ENCODE peak calls at places on chromosomes 4 and X, in seven cellular contexts. W, Z, R, C, F, P and K are unnamed samples.

GRCh38 chr4:137531121-137531520 is 1.2 kb downstream of the PCDH18 start:
- DNase-seq in W (no peak), C (peak), F (peak), Z (no peak), R (peak), P (peak), K (no peak)

GRCh38 chr4:80577991-80578390 is 242.5 kb downstream of the CFAP299 start:
- DNase-seq in F (no peak), W (no peak), C (no peak), P (no peak), Z (no peak), R (no peak), K (no peak)

GRCh38 chr4:22021116-22021515 is 72.5 kb upstream of the KCNIP4 start:
- DNase-seq in Z (no peak), P (no peak), C (peak), R (no peak), F (no peak), W (no peak), K (no peak)

GRCh38 chrX:39492495-39493162 is 605.1 kb downstream of the BCOR start:
- DNase-seq in F (no peak), Z (no peak), R (no peak), W (peak), C (no peak), P (no peak), K (no peak)

GRCh38 chr4:61401771-61402170 is 201.6 kb downstream of the ADGRL3 start:
- DNase-seq in Z (no peak), R (no peak), F (no peak), P (no peak), C (no peak), W (no peak), K (no peak)

GRCh38 chrX:40809210-40809609 is 73.9 kb upstream of the MED14 start:
- DNase-seq in F (no peak), C (peak), Z (no peak), R (peak), P (no peak), W (no peak), K (no peak)

GRCh38 chr4:143336828-143337599 is at the start of gene GAB1:
- DNase-seq in Z (peak), W (no peak), C (peak), P (peak), R (peak), F (peak), K (peak)

GRCh38 chr4:156594619-156595018 is 377.0 kb downstream of the PDGFC start:
- DNase-seq in W (no peak), R (no peak), Z (peak), C (peak), F (no peak), P (no peak), K (no peak)

GRCh38 chrX:19840899-19841648 is 46.3 kb downstream of the SH3KBP1 start:
- DNase-seq in C (peak), P (no peak), F (peak), Z (no peak), R (no peak), W (peak), K (peak)

GRCh38 chrX:12771445-12772069 is 19.7 kb upstream of the PRPS2 start:
- DNase-seq in F (peak), Z (peak), P (peak), C (peak), R (peak), W (peak), K (no peak)

GRCh38 chrX:33831211-33831610 is 300.9 kb downstream of the FAM47A start:
- DNase-seq in R (no peak), P (no peak), C (no peak), W (no peak), Z (no peak), F (no peak), K (no peak)

GRCh38 chr4:113683143-113683542 is 78.4 kb downstream of the CAMK2D start:
- DNase-seq in W (peak), F (no peak), Z (no peak), P (no peak), R (no peak), C (no peak), K (no peak)

GRCh38 chrX:97616883-97617510 is 733.3 kb downstream of the RPA4 start:
- DNase-seq in R (peak), F (no peak), P (no peak), C (peak), W (peak), Z (no peak), K (peak)

GRCh38 chr4:161717084-161717483 is 446.7 kb downstream of the FSTL5 start:
- DNase-seq in F (no peak), R (no peak), P (no peak), Z (no peak), C (no peak), W (no peak), K (no peak)

GRCh38 chrX:69109706-69110635 is 55.3 kb downstream of the PJA1 start:
- DNase-seq in P (no peak), F (peak), W (no peak), C (peak), R (peak), Z (no peak), K (no peak)

GRCh38 chrX:27680726-27681125 is 90.6 kb downstream of the DCAF8L2 start:
- DNase-seq in R (peak), W (no peak), Z (no peak), F (no peak), C (peak), P (no peak), K (no peak)

GRCh38 chr4:41795796-41796195 is 47.3 kb upstream of the PHOX2B start:
- DNase-seq in Z (no peak), P (peak), W (no peak), R (no peak), F (no peak), C (no peak), K (no peak)

GRCh38 chr4:52752921-52753320 is 1.7 kb upstream of the ERVMER34-1 start:
- DNase-seq in P (no peak), C (no peak), F (no peak), R (no peak), W (no peak), Z (no peak), K (no peak)

GRCh38 chr4:20589436-20589835 is 110.8 kb upstream of the PACRGL start:
- DNase-seq in C (no peak), R (no peak), W (no peak), F (peak), P (no peak), Z (peak), K (no peak)

GRCh38 chr4:129327637-129328036 is 231.7 kb downstream of the C4orf33 start:
- DNase-seq in F (no peak), P (no peak), Z (no peak), R (no peak), C (no peak), W (no peak), K (no peak)

GRCh38 chr4:112514449-112515277 is 1.3 kb downstream of the NEUROG2 start:
- DNase-seq in C (no peak), R (no peak), W (no peak), P (peak), Z (no peak), F (peak), K (no peak)

GRCh38 chr4:152265149-152265621 is 270.7 kb downstream of the FBXW7 start:
- DNase-seq in W (no peak), C (peak), P (no peak), Z (no peak), R (peak), F (no peak), K (peak)

GRCh38 chrX:11787564-11787963 is 29.5 kb downstream of the MSL3 start:
- DNase-seq in Z (peak), R (peak), P (peak), C (peak), F (peak), W (no peak), K (peak)

GRCh38 chr4:41763741-41764140 is 15.2 kb upstream of the PHOX2B start:
- DNase-seq in C (no peak), Z (no peak), P (no peak), W (no peak), R (no peak), F (no peak), K (no peak)

GRCh38 chr4:3497554-3498389 is 34.5 kb downstream of the LRPAP1 start:
- DNase-seq in Z (no peak), R (no peak), F (no peak), W (no peak), C (no peak), P (no peak), K (no peak)

GRCh38 chrX:123860506-123860840 is 620 bp downstream of the XIAP start:
- DNase-seq in Z (peak), F (no peak), C (no peak), P (peak), R (no peak), W (peak), K (peak)

GRCh38 chr4:109418588-109418987 is 15.0 kb upstream of the SEC24B start:
- DNase-seq in C (no peak), R (no peak), Z (no peak), P (no peak), F (no peak), W (no peak), K (no peak)

GRCh38 chr4:40196260-40196659 is 571 bp upstream of the RHOH start:
- DNase-seq in P (no peak), W (no peak), C (no peak), Z (no peak), R (no peak), F (no peak), K (no peak)

GRCh38 chr4:110503588-110504435 is 27.9 kb downstream of the ENPEP start:
- DNase-seq in F (no peak), R (peak), Z (no peak), W (no peak), C (peak), P (no peak), K (no peak)

GRCh38 chr4:8695237-8696219 is 103.0 kb downstream of the CPZ start:
- DNase-seq in W (no peak), Z (no peak), F (no peak), R (no peak), C (no peak), P (no peak), K (no peak)

GRCh38 chr4:10275696-10276095 is 159.1 kb upstream of the WDR1 start:
- DNase-seq in R (no peak), C (no peak), Z (no peak), W (no peak), P (no peak), F (no peak), K (no peak)

GRCh38 chr4:75598390-75598789 is 31.9 kb downstream of the CDKL2 start:
- DNase-seq in R (peak), Z (no peak), C (peak), P (no peak), F (no peak), W (no peak), K (no peak)

GRCh38 chr4:98493305-98493704 is 165.1 kb downstream of the TSPAN5 start:
- DNase-seq in R (no peak), C (no peak), W (no peak), P (no peak), Z (no peak), F (no peak), K (no peak)

GRCh38 chrX:152899874-152900719 is 2.2 kb downstream of the ZNF185 start:
- DNase-seq in P (no peak), C (no peak), R (no peak), Z (no peak), F (no peak), W (no peak), K (no peak)

GRCh38 chr4:63460075-63460474 is 949.2 kb downstream of the TECRL start:
- DNase-seq in C (no peak), Z (no peak), R (no peak), W (no peak), P (no peak), F (no peak), K (no peak)

DNA sequence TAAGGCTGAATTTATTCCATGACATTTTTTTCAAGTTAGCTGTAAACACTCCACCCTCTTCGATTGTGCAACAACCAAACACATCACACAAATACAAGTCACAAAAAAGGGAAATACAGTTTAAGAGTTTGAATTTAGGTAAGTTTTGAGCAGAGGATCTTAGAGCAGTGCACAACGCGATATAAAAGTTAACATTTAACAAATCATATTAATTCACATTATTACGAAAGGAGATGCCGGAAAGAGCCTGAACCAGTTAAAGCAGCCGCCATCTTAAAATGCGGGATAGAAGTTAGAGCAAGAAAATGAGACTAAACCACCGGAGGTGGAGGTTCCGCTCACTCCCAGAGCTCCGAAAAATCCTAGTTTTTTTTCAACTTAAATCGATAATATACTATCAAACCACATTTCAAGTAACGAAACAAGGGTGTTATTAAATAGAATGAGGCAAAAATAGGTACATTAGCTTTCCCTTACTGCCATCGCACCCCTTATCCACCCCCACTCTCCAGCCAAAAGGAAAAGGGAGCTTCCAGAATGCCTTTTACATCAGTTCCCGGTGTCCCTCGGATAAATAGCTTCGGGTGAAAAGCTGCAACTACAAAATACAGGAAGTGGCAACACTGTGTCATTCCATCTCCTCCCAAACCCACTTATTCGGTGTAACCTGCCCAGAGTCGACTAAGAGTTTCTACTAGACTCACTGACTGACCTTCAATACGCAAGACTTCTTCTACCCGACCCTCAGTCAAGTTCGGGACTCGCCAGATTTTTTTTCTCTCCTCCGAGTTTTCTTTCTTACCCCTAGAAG is 1.9 kb downstream of the UBE2D3 start:
- DNase-seq in R (peak), F (peak), C (peak), Z (peak), P (peak), W (no peak), K (peak)
- H3K9ac ChIP-seq in R (peak), F (peak), C (peak), Z (peak), P (peak), W (peak), K (peak)

GRCh38 chr4:186689476-186689875 is 34.2 kb downstream of the FAT1 start:
- DNase-seq in P (no peak), W (no peak), R (no peak), F (no peak), Z (no peak), C (no peak), K (no peak)

GRCh38 chr4:186691396-186691795 is 32.3 kb downstream of the FAT1 start:
- DNase-seq in R (no peak), P (no peak), F (no peak), C (no peak), Z (no peak), W (no peak), K (no peak)

GRCh38 chr4:186695392-186695791 is 28.3 kb downstream of the FAT1 start:
- DNase-seq in P (no peak), R (no peak), C (no peak), F (no peak), W (no peak), Z (no peak), K (no peak)

GRCh38 chr4:186693894-186694293 is 29.8 kb downstream of the FAT1 start:
- DNase-seq in R (no peak), C (no peak), P (no peak), F (no peak), Z (no peak), W (no peak), K (no peak)

GRCh38 chr4:186693159-186693815 is 30.4 kb downstream of the FAT1 start:
- DNase-seq in Z (peak), C (peak), R (peak), P (no peak), W (no peak), F (no peak), K (no peak)
- H3K9ac ChIP-seq in Z (no peak), C (peak), R (no peak), P (no peak), W (no peak), F (no peak), K (no peak)

GRCh38 chr4:2292679-2293108 is 30.8 kb upstream of the MXD4 start:
- DNase-seq in F (no peak), W (no peak), C (peak), Z (no peak), P (peak), R (peak), K (no peak)

GRCh38 chr4:2290488-2290887 is 28.6 kb upstream of the MXD4 start:
- DNase-seq in Z (no peak), R (no peak), C (no peak), F (no peak), W (no peak), P (no peak), K (no peak)

GRCh38 chr4:2291705-2292651 is 30.1 kb upstream of the MXD4 start:
- DNase-seq in W (no peak), C (no peak), Z (no peak), R (no peak), F (no peak), P (peak), K (no peak)

GRCh38 chr4:2289955-2290333 is 28.0 kb upstream of the MXD4 start:
- DNase-seq in W (no peak), Z (no peak), C (no peak), F (no peak), R (no peak), P (no peak), K (no peak)

GRCh38 chr4:2290974-2291704 is 29.2 kb upstream of the MXD4 start:
- DNase-seq in R (no peak), P (peak), Z (no peak), F (no peak), C (no peak), W (no peak), K (no peak)
- H3K9ac ChIP-seq in R (no peak), P (no peak), Z (no peak), F (no peak), C (no peak), W (no peak), K (no peak)

GRCh38 chrX:2697741-2698294 is 6.7 kb downstream of the CD99 start:
- DNase-seq in P (no peak), Z (no peak), R (peak), C (peak), F (no peak), W (peak), K (no peak)
- H3K9ac ChIP-seq in P (no peak), Z (no peak), R (no peak), C (no peak), F (no peak), W (no peak), K (no peak)

GRCh38 chrX:10474510-10474909 is 145.9 kb downstream of the MID1 start:
- DNase-seq in R (no peak), P (no peak), W (no peak), C (no peak), Z (no peak), F (no peak), K (no peak)
- H3K9ac ChIP-seq in R (no peak), P (no peak), W (no peak), C (no peak), Z (no peak), F (no peak), K (no peak)

GRCh38 chrX:130174051-130174704 is 2.4 kb downstream of the RAB33A start:
- DNase-seq in F (no peak), W (no peak), Z (no peak), P (peak), C (peak), R (peak), K (no peak)
- H3K9ac ChIP-seq in F (no peak), W (peak), Z (no peak), P (peak), C (no peak), R (no peak), K (no peak)

GRCh38 chr4:1984406-1985191 is 24.2 kb downstream of the NELFA start:
- DNase-seq in Z (peak), C (no peak), P (peak), W (no peak), R (no peak), F (no peak), K (no peak)

GRCh38 chr4:1985287-1985686 is 23.5 kb downstream of the NELFA start:
- DNase-seq in F (no peak), W (no peak), R (no peak), Z (no peak), C (no peak), P (no peak), K (no peak)

GRCh38 chr4:1983053-1983845 is 25.5 kb downstream of the NELFA start:
- DNase-seq in Z (peak), R (no peak), C (no peak), F (no peak), W (no peak), P (no peak), K (no peak)

GRCh38 chr4:1982124-1983052 is 26.4 kb downstream of the NELFA start:
- DNase-seq in R (no peak), C (no peak), Z (peak), F (no peak), W (no peak), P (no peak), K (no peak)

DNA sequence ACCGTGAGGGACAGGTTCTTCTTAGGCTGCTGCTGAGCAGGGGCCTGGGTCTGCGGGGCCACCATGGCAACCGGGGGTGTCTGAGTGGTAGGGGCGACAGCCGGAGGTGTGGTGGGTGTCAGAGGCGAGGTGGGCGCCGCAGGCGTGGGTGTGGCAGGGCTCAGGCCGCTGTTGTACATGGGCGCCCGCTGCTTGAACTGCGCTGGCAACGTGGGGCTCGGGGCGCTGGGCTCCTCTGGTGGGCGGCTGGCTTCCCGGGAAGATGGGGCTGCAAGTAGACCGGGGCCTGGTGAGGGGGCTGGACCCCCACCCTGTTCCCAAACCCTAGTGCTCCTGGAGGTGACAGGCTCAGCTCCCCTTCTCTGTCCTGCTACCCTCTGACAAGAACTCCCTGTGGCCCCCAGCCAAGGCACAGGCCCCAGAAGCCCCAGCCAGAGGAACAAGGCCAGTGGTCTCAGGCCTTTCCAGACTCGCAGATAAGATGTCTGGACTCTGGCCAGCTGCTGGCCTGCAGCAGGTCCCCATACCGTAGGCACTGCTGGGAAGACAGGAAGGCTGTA is 24.8 kb downstream of the NELFA start:
- DNase-seq in F (no peak), Z (no peak), W (no peak), C (no peak), R (no peak), P (no peak), K (no peak)
- H3K9ac ChIP-seq in F (no peak), Z (no peak), W (no peak), C (no peak), R (no peak), P (no peak), K (no peak)

DNA sequence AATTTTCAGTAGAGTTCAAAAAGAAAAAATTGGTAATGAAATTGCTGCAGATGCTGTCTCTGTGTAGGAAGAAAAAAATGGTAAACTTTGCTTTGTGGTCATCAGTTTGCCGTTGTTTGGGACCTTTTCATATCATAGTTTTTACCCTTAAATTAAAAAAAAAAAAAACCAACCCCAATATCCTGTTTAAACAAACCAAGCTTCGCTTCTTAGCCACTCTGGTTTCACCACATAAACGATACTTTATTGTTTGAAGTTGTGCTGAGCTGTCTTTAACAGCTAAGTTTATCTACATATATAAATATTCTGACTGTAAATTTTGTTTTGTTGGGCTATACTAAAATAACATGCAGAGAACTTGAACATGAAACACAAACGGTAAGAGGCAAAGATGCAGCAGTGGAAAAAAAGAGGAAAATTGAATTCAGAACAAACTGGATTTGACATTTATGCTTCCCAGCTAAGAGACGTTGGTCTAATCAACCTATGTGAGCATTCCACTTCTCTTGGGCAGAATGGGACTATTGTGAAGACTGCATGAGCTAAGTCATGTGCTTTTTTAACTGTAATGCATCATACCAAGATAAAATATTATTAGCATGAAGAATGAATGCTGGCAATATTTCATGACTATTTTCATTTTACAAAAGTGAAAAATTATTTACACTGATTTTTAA is 15.7 kb upstream of the H2AZ1 start:
- DNase-seq in W (no peak), F (no peak), C (no peak), Z (no peak), R (peak), P (no peak), K (no peak)
- H3K9ac ChIP-seq in W (no peak), F (no peak), C (no peak), Z (no peak), R (no peak), P (no peak), K (no peak)

GRCh38 chr4:183407635-183408463 is 36.6 kb upstream of the CDKN2AIP start:
- DNase-seq in R (no peak), F (no peak), C (no peak), P (no peak), Z (no peak), W (no peak), K (no peak)
- H3K9ac ChIP-seq in R (peak), F (peak), C (no peak), P (peak), Z (peak), W (peak), K (peak)